ENCODE peak calls at places on chromosomes 4 and X, in four cellular contexts. W is IMR-90, G is GM12878, B is K562. F is an unnamed sample.

GRCh38 chr4:74659576-74660411 is 134.5 kb downstream of the BTC start:
- DNase-seq in G (no peak), W (peak), B (peak), F (peak)

GRCh38 chr4:1172228-1172851 is at the start of gene SPON2:
- DNase-seq in G (no peak), B (no peak), W (peak), F (no peak)

GRCh38 chrX:123859409-123859827 is 435 bp upstream of the XIAP start:
- DNase-seq in B (no peak), G (peak), W (no peak), F (no peak)

GRCh38 chr4:99945718-99946345 is 586 bp downstream of the DNAJB14 start:
- DNase-seq in W (peak), B (peak), G (no peak), F (peak)

GRCh38 chr4:79827283-79827682 is 245.7 kb downstream of the ANTXR2 start:
- DNase-seq in W (no peak), G (no peak), B (no peak), F (no peak)

GRCh38 chr4:64822405-64822804 is 413.2 kb upstream of the TECRL start:
- DNase-seq in G (no peak), B (no peak), W (no peak), F (no peak)

GRCh38 chr4:41214158-41215146 is at the start of gene APBB2:
- DNase-seq in W (peak), G (peak), B (peak), F (peak)

GRCh38 chr4:1111259-1111809 is 2.0 kb downstream of the RNF212 start:
- DNase-seq in W (no peak), B (no peak), G (no peak), F (no peak)

GRCh38 chrX:117768861-117769604 is 347.6 kb downstream of the KLHL13 start:
- DNase-seq in W (no peak), G (no peak), B (no peak), F (no peak)

GRCh38 chr4:166134285-166134684 is 261.2 kb downstream of the TLL1 start:
- DNase-seq in G (no peak), B (no peak), W (no peak), F (no peak)

GRCh38 chr4:54539500-54540029 is 118.2 kb upstream of the KIT start:
- DNase-seq in B (peak), G (no peak), W (peak), F (peak)

GRCh38 chrX:122579521-122579920 is 604.6 kb upstream of the GRIA3 start:
- DNase-seq in B (no peak), G (no peak), W (peak), F (no peak)

GRCh38 chr4:66035701-66036100 is 365.4 kb upstream of the EPHA5 start:
- DNase-seq in W (no peak), G (no peak), B (no peak), F (no peak)

GRCh38 chr4:7332216-7333023 is 102.3 kb downstream of the PSAPL1 start:
- DNase-seq in W (peak), B (no peak), G (no peak), F (no peak)

GRCh38 chr4:11158971-11159370 is 269.7 kb downstream of the HS3ST1 start:
- DNase-seq in W (no peak), G (no peak), B (no peak), F (no peak)

GRCh38 chrX:153966283-153966688 is 5.3 kb downstream of the HCFC1 start:
- DNase-seq in B (no peak), G (no peak), W (no peak), F (no peak)

GRCh38 chrX:44344194-44344593 is 722 bp upstream of the EFHC2 start:
- DNase-seq in G (no peak), W (no peak), B (peak), F (no peak)

GRCh38 chr4:163694385-163694784 is 199.9 kb downstream of the TMA16 start:
- DNase-seq in B (no peak), G (no peak), W (peak), F (no peak)
- TF ChIP-seq FOS in B (no peak), G (no peak), W (no peak), F (no peak)

GRCh38 chr4:37893164-37893563 is 2.3 kb downstream of the TBC1D1 start:
- DNase-seq in G (no peak), W (no peak), B (no peak), F (no peak)
- H3K4me3 ChIP-seq in G (peak), W (no peak), B (no peak), F (no peak)

DNA sequence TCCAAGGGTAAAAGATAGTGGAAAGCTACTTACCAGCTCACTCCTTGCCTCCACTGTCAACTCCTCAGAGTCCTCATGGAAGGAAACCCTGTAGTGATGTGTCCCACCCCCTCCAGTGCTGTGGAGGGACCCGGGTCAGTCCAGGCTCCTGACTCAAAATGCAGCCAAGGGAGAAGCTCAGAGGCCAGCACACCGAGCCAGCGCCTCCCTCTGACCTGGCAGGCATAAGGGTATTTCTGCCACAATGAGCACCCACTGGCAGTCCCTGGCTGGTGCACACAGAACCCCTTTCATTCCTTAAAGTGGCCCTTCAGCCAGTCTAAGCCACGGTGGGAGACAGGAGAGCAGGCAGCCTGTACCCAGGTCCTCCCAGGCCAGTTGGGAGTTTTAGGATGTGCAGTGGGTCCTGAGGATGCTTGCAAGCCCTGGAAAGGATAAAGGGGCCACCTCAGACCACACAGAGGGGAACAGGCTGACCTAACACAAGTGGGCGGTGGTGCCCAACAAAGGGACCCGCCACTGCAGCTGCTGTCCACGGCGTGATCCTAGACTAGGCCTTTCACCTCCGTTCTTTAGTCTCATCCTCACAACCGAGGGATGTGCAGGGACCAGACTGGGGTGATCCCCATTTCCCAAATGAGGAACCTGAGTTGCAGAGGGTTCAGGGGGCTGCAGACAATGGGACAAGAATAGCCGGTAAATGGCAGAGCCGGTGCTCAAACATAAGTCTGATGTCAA is 5.7 kb downstream of the JAKMIP1 start:
- DNase-seq in W (no peak), B (no peak), G (no peak), F (no peak)
- TF ChIP-seq FOS in W (no peak), B (no peak), G (no peak), F (no peak)

GRCh38 chr4:5971077-5971447 is 47.2 kb downstream of the C4orf50 start:
- DNase-seq in B (peak), G (no peak), W (no peak), F (no peak)
- H3K4me3 ChIP-seq in B (no peak), G (no peak), W (no peak), F (no peak)

DNA sequence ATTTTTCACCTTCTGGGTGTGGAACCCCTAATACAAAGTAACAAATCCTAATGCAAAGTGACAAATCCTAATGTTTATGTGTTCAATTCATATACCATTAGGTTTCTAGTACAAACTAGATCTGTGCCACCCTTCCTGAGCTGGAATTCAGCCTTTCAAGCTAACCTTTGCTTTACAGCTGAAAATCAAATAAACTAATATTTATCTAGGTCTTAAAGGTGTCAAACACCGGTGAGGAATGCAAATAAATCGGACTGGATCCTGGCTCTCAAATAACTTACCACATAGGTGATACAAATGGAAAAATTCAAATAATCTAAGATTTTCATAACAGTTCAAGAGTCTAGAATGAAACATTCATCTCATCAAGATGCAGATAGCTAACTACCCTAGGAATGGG is 11.6 kb downstream of the IRF2 start:
- DNase-seq in G (no peak), B (no peak), W (no peak), F (no peak)
- TF ChIP-seq FOS in G (no peak), B (no peak), W (no peak), F (no peak)